ENCODE peak calls at places on chromosome 7, in five cellular contexts. E is heart left ventricle, Q is uterus, I is sigmoid colon, L is stomach. V is an unnamed sample.
A peak's percentile ranks its signal among the peaks of the same experiment; 100 is the strongest.

GRCh38 chr7:130141161-130141857 is 63.9 kb downstream of the TMEM209 start:
- DNase-seq in E (peak; percentile 71), Q (peak; percentile 84), I (peak; percentile 80), L (peak; percentile 70), V (peak; percentile 84)

GRCh38 chr7:94169682-94170081 is 165.5 kb upstream of the BET1 start:
- DNase-seq in E (no peak), Q (no peak), I (no peak), L (no peak), V (no peak)

GRCh38 chr7:139691253-139691781 is 86.5 kb downstream of the HIPK2 start:
- DNase-seq in E (peak; percentile 84), Q (no peak), I (no peak), L (peak; percentile 92), V (peak; percentile 47)

GRCh38 chr7:13151982-13152381 is 464.5 kb downstream of the ARL4A start:
- DNase-seq in E (no peak), Q (no peak), I (no peak), L (no peak), V (no peak)

GRCh38 chr7:48309720-48310119 is 138.5 kb downstream of the ABCA13 start:
- DNase-seq in E (no peak), Q (no peak), I (no peak), L (no peak), V (no peak)

GRCh38 chr7:44767912-44768662 is 19.4 kb downstream of the ZMIZ2 start:
- DNase-seq in E (peak; percentile 82), Q (peak; percentile 84), I (peak; percentile 93), L (peak; percentile 55), V (peak; percentile 86)

GRCh38 chr7:24034251-24034650 is 249.7 kb upstream of the NPY start:
- DNase-seq in E (no peak), Q (no peak), I (no peak), L (no peak), V (no peak)

GRCh38 chr7:149635561-149636329 is 137.6 kb downstream of the ZNF467 start:
- DNase-seq in E (no peak), Q (no peak), I (no peak), L (no peak), V (no peak)

GRCh38 chr7:38382627-38383026 is 109.2 kb upstream of the TARP start:
- DNase-seq in E (no peak), Q (no peak), I (no peak), L (no peak), V (no peak)

GRCh38 chr7:155850730-155851678 is 38.7 kb upstream of the SHH start:
- DNase-seq in E (no peak), Q (no peak), I (peak; percentile 36), L (peak; percentile 55), V (no peak)

GRCh38 chr7:45033931-45034290 is 33.9 kb downstream of the CCM2 start:
- DNase-seq in E (peak; percentile 46), Q (no peak), I (no peak), L (no peak), V (no peak)

GRCh38 chr7:2040893-2041270 is 191.9 kb downstream of the MAD1L1 start:
- DNase-seq in E (peak; percentile 6), Q (no peak), I (peak; percentile 39), L (no peak), V (no peak)

GRCh38 chr7:92685146-92686042 is 95.2 kb upstream of the FAM133B start:
- DNase-seq in E (no peak), Q (no peak), I (no peak), L (no peak), V (no peak)

GRCh38 chr7:132837529-132837928 is 244.4 kb downstream of the CHCHD3 start:
- DNase-seq in E (no peak), Q (no peak), I (no peak), L (no peak), V (no peak)

GRCh38 chr7:73830872-73831655 is at the start of gene CLDN4:
- DNase-seq in E (no peak), Q (no peak), I (no peak), L (peak; percentile 85), V (no peak)

GRCh38 chr7:134067164-134067563 is 60.0 kb upstream of the LRGUK start:
- DNase-seq in E (no peak), Q (no peak), I (no peak), L (no peak), V (no peak)

GRCh38 chr7:123797673-123798526 is 47.1 kb upstream of the HYAL4 start:
- DNase-seq in E (no peak), Q (no peak), I (no peak), L (no peak), V (no peak)

GRCh38 chr7:47458057-47458456 is 123.9 kb downstream of the TNS3 start:
- DNase-seq in E (peak; percentile 85), Q (peak; percentile 76), I (no peak), L (peak; percentile 56), V (peak; percentile 72)

GRCh38 chr7:28516390-28517145 is 104.2 kb downstream of the CREB5 start:
- DNase-seq in E (no peak), Q (no peak), I (no peak), L (no peak), V (no peak)

GRCh38 chr7:84948632-84949031 is 238.2 kb downstream of the SEMA3D start:
- DNase-seq in E (no peak), Q (no peak), I (no peak), L (no peak), V (no peak)

DNA sequence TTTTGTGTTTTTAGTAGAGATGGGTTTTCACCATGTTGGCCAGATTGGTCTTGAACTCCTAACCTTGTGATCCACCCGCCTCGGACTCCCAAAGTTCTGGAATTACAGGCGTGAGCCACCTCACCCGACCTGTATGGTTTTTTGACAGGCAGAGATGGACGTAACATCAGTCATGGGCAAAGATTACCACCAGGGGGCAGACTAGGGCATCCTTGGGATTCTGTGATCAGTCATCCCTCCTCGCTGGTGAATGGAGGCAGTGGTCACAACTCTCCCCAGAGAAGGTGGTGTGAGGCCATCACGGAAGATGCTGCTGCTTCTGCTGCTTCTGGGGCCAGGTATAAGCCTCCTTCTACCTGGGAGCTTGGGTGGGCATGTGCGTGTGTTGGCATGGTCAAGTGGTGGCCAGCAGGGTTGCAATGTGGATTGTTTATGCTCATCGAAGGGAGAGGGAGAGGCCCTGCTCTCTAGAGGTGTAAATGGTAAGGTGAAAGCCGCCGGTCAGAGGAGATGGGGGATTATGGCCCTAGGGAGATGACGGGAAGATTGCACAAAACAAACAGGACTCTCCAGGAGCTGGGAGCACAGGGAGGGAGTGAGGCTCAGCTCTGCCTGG is 122.7 kb upstream of the PRSS1 start:
- DNase-seq in E (peak; percentile 32), Q (no peak), I (no peak), L (peak; percentile 64), V (no peak)
- TF ChIP-seq CTCF in E (peak; percentile 48), Q (no peak), I (peak; percentile 36), L (peak; percentile 16), V (no peak)

DNA sequence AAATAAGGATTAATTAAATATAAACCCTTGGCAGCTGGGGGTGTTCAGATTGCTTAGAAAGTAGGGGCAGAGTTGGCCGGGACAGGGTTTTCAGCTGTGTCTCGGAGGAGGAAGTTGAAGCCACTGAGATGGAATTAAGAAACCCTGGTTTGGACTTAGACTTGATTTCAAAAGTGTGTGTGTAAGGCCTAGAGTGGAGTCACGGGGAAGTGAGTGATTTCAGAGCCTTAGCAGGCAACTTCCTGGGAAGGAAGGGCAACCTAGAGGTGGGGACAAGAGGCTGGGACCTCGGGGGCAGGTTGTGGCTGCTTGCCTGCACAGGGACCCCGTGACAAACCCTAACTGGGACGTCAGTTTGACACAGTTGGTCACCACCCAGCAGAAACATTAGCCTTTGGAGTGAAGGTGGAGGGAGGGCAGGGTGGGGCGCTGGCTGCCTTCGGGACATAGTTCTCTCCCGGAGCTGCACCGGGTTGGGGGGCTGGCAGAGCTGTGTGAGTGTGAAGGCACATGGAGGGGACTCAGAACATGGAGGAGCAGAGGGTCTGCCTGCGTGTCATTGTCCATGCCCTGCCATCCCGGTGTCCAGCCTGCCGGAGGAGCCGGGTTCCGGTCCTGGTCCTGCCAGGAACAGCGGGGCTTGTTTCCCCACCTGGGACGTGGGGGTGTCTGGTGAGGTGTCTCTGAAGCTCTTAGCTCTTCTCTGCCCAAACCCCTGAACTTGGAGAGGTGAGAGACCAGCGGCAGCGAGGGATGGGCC is 1.8 kb downstream of the BRI3 start:
- DNase-seq in E (peak; percentile 50), Q (peak; percentile 19), I (peak; percentile 77), L (peak; percentile 49), V (no peak)
- TF ChIP-seq POLR2A in E (no peak), Q (no peak), I (no peak), L (no peak), V (no peak)

DNA sequence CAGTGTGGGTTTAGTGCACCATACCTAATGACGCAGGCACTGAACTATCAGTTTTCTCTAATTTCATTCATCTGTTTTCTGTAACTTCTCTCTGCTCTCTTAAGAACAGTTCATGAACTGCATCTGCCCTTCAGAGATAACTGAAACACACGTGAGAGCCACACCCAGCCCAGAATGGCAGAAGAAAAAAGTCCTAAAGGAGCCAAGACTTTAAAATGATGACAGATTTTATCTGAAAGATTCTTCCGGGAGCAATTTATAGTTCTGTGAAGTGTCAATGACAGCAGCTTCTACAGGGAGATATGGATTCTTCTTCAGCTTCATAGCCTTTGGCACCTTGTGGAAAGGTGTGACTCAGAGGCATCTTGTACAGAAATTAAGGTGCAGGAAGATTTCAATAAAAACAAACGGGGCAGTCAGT is 211.5 kb upstream of the SLC26A5 start:
- DNase-seq in E (no peak), Q (no peak), I (no peak), L (no peak), V (no peak)
- H3K36me3 ChIP-seq in E (no peaks in the 10 kb centered on the region), Q (no peaks in the 10 kb centered on the region), I (no peaks in the 10 kb centered on the region), L (no peaks in the 10 kb centered on the region), V (no peaks in the 10 kb centered on the region)

GRCh38 chr7:876077-876971 is at the start of gene GET4:
- DNase-seq in E (peak; percentile 98), Q (peak; percentile 98), I (peak; percentile 99), L (peak; percentile 98), V (peak; percentile 99)
- TF ChIP-seq CTCF in E (peak; percentile 49), Q (peak; percentile 56), I (peak; percentile 14), L (no peak), V (peak; percentile 46)

DNA sequence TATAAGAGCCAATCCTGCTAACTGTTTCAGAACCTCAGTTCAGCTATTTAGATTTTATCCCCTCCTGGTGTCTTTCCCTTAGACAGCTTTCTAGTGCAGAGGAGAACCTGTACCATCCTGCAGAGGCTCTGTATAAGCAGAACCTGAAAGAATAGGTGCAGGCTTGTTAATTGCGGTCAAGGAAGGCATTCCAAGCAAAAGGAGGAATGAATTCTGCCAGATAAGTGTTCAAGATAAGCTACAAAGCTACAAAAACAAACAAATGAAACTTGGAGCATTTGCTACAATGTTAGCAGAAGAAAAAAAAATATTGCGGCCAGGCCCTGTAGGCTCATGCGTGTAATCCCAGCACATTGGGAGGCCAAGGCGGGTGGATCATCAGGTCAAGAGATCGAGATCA is 32.6 kb upstream of the AGMO start:
- DNase-seq in E (no peak), Q (no peak), I (no peak), L (no peak), V (no peak)
- TF ChIP-seq POLR2A in E (no peak), Q (no peak), I (no peak), L (no peak), V (no peak)

DNA sequence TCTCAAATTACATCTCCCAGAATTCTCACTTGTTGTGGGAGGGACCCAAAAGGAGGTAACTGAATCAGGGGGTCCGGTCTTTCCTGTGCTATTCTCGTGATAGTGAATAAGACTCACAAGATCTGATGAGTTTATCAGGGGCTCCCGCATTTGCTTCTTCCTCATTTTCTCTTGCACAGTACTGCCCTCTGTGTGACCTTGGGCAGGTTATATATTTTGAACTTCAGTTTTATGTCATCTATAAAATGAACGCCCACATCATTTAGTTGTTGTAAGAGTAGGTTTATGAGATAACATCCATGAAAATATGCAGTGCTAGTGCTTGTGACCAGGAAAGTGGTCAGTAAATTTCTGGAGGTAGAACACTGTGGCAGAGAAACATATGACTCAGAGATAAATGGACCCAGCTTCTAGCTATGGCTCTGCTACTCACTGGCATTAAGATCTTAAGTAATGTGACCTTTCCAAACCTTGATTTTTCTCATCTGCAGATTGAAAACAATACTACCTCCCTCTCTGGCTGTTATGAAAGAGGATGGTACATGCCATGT is 44.3 kb downstream of the SCRN1 start:
- DNase-seq in E (no peak), Q (no peak), I (no peak), L (no peak), V (no peak)
- H3K36me3 ChIP-seq in E (peaks cover 7% of the 10 kb centered on the region), Q (no peaks in the 10 kb centered on the region), I (peaks cover 34% of the 10 kb centered on the region), L (peaks cover 87% of the 10 kb centered on the region), V (no peaks in the 10 kb centered on the region)